ENCODE peak calls at places on chromosomes 1 and 21, in nine cellular contexts. W is IMR-90, K is fibroblast of lung, A is Karpas-422, R is SJSA1, F is lower lobe of right lung, H is left lung, X is transverse colon, N is neural progenitor cell. C is an unnamed sample. For H3K36me3, the result is how much of the 10 kb centered on the place peaks cover.

GRCh38 chr1:110171134-110171733 is 20.9 kb downstream of the SLC6A17 start:
- DNase-seq in W (no peak), K (no peak), A (no peak), R (no peak), F (no peak), H (no peak), X (no peak), N (no peak), C (no peak)

GRCh38 chr1:29164588-29164987 is 17.1 kb downstream of the SRSF4 start:
- DNase-seq in W (no peak), K (no peak), A (no peak), R (no peak), F (no peak), H (no peak), X (no peak), N (no peak), C (no peak)

GRCh38 chr1:87478231-87478630 is 149.6 kb downstream of the LMO4 start:
- DNase-seq in W (peak), K (peak), A (no peak), R (no peak), F (no peak), H (no peak), X (peak), N (peak), C (no peak)

GRCh38 chr1:116889417-116889816 is 20.3 kb upstream of the PTGFRN start:
- DNase-seq in W (no peak), K (no peak), A (no peak), R (no peak), F (peak), H (no peak), X (no peak), N (no peak), C (no peak)

GRCh38 chr1:93330196-93330595 is 15.5 kb upstream of the DR1 start:
- DNase-seq in W (no peak), K (no peak), A (no peak), R (no peak), F (no peak), H (no peak), X (no peak), N (no peak), C (no peak)

GRCh38 chr1:183764981-183765380 is 39.9 kb upstream of the RGL1 start:
- DNase-seq in W (peak), K (no peak), A (no peak), R (no peak), F (no peak), H (no peak), X (no peak), N (no peak), C (no peak)

GRCh38 chr1:202791102-202791747 is 17.0 kb downstream of the KDM5B start:
- DNase-seq in W (no peak), K (no peak), A (no peak), R (no peak), F (no peak), H (no peak), X (no peak), N (no peak), C (no peak)

GRCh38 chr1:66752000-66752592 is at the start of gene DYNLT5:
- DNase-seq in W (peak), K (peak), A (no peak), R (no peak), F (peak), H (peak), X (peak), N (peak), C (peak)

GRCh38 chr1:29584816-29585600 is 348.7 kb downstream of the PTPRU start:
- DNase-seq in W (no peak), K (peak), A (no peak), R (peak), F (no peak), H (no peak), X (no peak), N (no peak), C (no peak)

GRCh38 chr1:216045400-216045799 is 377.8 kb downstream of the USH2A start:
- DNase-seq in W (peak), K (peak), A (no peak), R (no peak), F (no peak), H (no peak), X (no peak), N (no peak), C (no peak)

GRCh38 chr1:6359568-6360496 is 33.7 kb downstream of the ACOT7 start:
- DNase-seq in W (peak), K (peak), A (peak), R (peak), F (peak), H (peak), X (peak), N (peak), C (peak)

GRCh38 chr1:204834329-204834728 is 36.3 kb upstream of the NFASC start:
- DNase-seq in W (no peak), K (no peak), A (no peak), R (no peak), F (no peak), H (no peak), X (no peak), N (peak), C (no peak)

GRCh38 chr1:117312453-117313138 is 54.7 kb upstream of the MAN1A2 start:
- DNase-seq in W (peak), K (peak), A (peak), R (no peak), F (no peak), H (no peak), X (no peak), N (peak), C (no peak)

GRCh38 chr1:205950826-205951549 is 7.7 kb upstream of the SLC26A9 start:
- DNase-seq in W (peak), K (peak), A (no peak), R (no peak), F (no peak), H (no peak), X (no peak), N (no peak), C (peak)

GRCh38 chr1:236535656-236536293 is 12.0 kb downstream of the LGALS8 start:
- DNase-seq in W (no peak), K (no peak), A (no peak), R (no peak), F (no peak), H (no peak), X (no peak), N (no peak), C (no peak)

GRCh38 chr1:99677416-99677815 is 31.5 kb downstream of the PALMD start:
- DNase-seq in W (no peak), K (no peak), A (no peak), R (no peak), F (no peak), H (no peak), X (no peak), N (no peak), C (no peak)

GRCh38 chr1:36956570-36956969 is 77.7 kb downstream of the GRIK3 start:
- DNase-seq in W (no peak), K (no peak), A (no peak), R (no peak), F (no peak), H (no peak), X (no peak), N (no peak), C (no peak)

GRCh38 chr21:34498623-34499022 is 13.4 kb downstream of the KCNE1 start:
- DNase-seq in W (peak), K (peak), A (no peak), R (no peak), F (no peak), H (no peak), X (no peak), N (no peak), C (no peak)

GRCh38 chr1:25031601-25031965 is 101.5 kb upstream of the RUNX3 start:
- DNase-seq in W (no peak), K (no peak), A (peak), R (no peak), F (no peak), H (no peak), X (no peak), N (no peak), C (no peak)

GRCh38 chr1:89574621-89575020 is 50.0 kb downstream of the LRRC8B start:
- DNase-seq in W (no peak), K (no peak), A (no peak), R (no peak), F (no peak), H (no peak), X (no peak), N (no peak), C (no peak)

GRCh38 chr1:8427493-8427892 is 109.6 kb downstream of the SLC45A1 start:
- DNase-seq in W (no peak), K (no peak), A (peak), R (no peak), F (no peak), H (no peak), X (no peak), N (no peak), C (no peak)

GRCh38 chr1:184636156-184636448 is 118.6 kb downstream of the EDEM3 start:
- DNase-seq in W (no peak), K (no peak), A (no peak), R (no peak), F (no peak), H (no peak), X (no peak), N (no peak), C (no peak)

GRCh38 chr1:1191734-1192133 is 14.7 kb downstream of the TNFRSF18 start:
- DNase-seq in W (no peak), K (no peak), A (no peak), R (no peak), F (no peak), H (no peak), X (no peak), N (no peak), C (peak)

GRCh38 chr1:228315484-228315944 is 91.1 kb downstream of the TRIM11 start:
- DNase-seq in W (no peak), K (no peak), A (no peak), R (no peak), F (peak), H (no peak), X (no peak), N (no peak), C (no peak)

GRCh38 chr1:14340244-14340800 is 258.2 kb upstream of the KAZN start:
- DNase-seq in W (peak), K (peak), A (no peak), R (no peak), F (no peak), H (no peak), X (no peak), N (no peak), C (no peak)

GRCh38 chr1:232435746-232436145 is 194.2 kb downstream of the SIPA1L2 start:
- DNase-seq in W (peak), K (peak), A (no peak), R (no peak), F (no peak), H (no peak), X (no peak), N (no peak), C (no peak)

GRCh38 chr1:96313216-96313615 is 408.4 kb upstream of the PTBP2 start:
- DNase-seq in W (peak), K (peak), A (no peak), R (no peak), F (no peak), H (no peak), X (no peak), N (no peak), C (no peak)

GRCh38 chr1:11706292-11706691 is 14.8 kb downstream of the DRAXIN start:
- DNase-seq in W (no peak), K (no peak), A (no peak), R (no peak), F (no peak), H (no peak), X (no peak), N (no peak), C (no peak)

GRCh38 chr1:230542054-230542453 is 100.2 kb upstream of the COG2 start:
- DNase-seq in W (no peak), K (no peak), A (no peak), R (no peak), F (no peak), H (no peak), X (no peak), N (no peak), C (no peak)

GRCh38 chr1:81340258-81340657 is 460.5 kb upstream of the ADGRL2 start:
- DNase-seq in W (no peak), K (no peak), A (no peak), R (no peak), F (no peak), H (no peak), X (no peak), N (no peak), C (no peak)

DNA sequence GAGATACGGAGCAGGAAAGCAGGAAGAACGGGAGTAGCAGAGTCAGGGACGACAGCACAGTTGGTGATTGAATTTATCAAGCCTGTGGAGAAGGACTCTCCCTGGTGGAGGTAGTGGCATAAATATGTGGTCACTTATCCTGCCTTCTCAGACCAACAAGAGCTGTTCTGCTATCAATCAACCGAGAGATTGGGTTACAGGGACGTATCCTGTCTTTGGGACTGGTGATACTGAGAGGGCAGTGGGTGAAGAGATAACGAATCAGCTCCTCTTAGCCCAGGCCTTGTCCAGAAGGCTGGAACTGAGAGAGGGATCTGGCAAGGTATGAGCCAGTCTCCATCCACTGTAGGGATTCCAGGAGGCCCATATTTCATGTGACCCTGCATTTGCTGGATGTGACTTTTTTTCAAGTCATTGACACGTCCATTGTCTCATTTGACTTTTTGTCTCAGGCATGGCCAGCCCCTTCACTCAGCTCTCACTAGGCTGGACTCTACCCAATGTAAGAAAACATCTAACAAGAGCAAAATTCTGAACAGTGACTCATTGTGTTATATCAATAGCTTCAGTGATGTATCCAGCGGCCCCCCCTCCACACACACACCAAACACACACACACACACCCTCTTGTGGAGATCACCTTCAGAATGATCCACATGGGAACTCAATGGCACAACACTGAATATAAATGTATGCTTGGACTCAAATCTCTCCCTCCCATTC is 11.3 kb downstream of the C1orf116 start:
- DNase-seq in W (peak), K (peak), A (no peak), R (no peak), F (no peak), H (no peak), X (no peak), N (no peak), C (no peak)
- H3K27ac ChIP-seq in W (no peak), K (no peak), A (no peak), R (no peak), F (peak), H (no peak), X (no peak), N (no peak), C (no peak)

GRCh38 chr21:37535672-37536071 is 169.1 kb downstream of the DYRK1A start:
- DNase-seq in W (no peak), K (no peak), A (no peak), R (no peak), F (no peak), H (no peak), X (no peak), N (no peak), C (no peak)
- H3K4me3 ChIP-seq in W (no peak), K (no peak), A (no peak), R (no peak), F (no peak), H (no peak), X (no peak), N (no peak), C (no peak)

DNA sequence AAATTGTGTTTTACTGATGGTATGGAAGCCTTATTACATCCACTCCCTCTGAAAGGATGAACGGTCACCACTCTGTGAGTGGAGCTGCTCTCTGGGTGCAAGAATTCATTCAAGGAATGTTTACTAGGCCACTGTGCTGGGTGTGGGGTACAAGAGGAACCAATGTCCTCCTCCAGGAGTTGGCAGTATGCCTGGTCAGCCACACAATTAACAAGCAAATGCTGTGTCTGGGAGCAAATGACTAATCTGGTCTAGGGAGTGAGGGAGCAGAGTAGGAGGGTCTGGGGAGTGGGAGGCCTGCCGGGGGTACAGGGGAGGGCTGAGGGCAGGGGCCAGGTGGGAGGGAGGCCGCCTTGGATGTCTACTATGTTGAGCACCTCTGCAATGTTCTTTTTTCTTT is 27.2 kb upstream of the TDRD10 start:
- DNase-seq in W (peak), K (peak), A (no peak), R (peak), F (peak), H (peak), X (peak), N (no peak), C (no peak)
- H3K36me3 ChIP-seq in W (under half), K (under half), A (under half), R (under half), F (under half), H (under half), X (under half), N (under half), C (under half)

GRCh38 chr1:112674986-112675727 is 698 bp downstream of the MOV10 start:
- DNase-seq in W (peak), K (peak), A (peak), R (peak), F (no peak), H (no peak), X (peak), N (peak), C (peak)

GRCh38 chr1:112674440-112674985 is at the start of gene MOV10:
- DNase-seq in W (peak), K (peak), A (peak), R (peak), F (peak), H (peak), X (peak), N (peak), C (peak)

GRCh38 chr1:112672009-112672408 is 2.5 kb upstream of the MOV10 start:
- DNase-seq in W (no peak), K (no peak), A (no peak), R (no peak), F (no peak), H (no peak), X (no peak), N (no peak), C (no peak)

GRCh38 chr1:112672842-112673241 is 1.6 kb upstream of the MOV10 start:
- DNase-seq in W (no peak), K (no peak), A (no peak), R (no peak), F (no peak), H (no peak), X (no peak), N (no peak), C (no peak)

DNA sequence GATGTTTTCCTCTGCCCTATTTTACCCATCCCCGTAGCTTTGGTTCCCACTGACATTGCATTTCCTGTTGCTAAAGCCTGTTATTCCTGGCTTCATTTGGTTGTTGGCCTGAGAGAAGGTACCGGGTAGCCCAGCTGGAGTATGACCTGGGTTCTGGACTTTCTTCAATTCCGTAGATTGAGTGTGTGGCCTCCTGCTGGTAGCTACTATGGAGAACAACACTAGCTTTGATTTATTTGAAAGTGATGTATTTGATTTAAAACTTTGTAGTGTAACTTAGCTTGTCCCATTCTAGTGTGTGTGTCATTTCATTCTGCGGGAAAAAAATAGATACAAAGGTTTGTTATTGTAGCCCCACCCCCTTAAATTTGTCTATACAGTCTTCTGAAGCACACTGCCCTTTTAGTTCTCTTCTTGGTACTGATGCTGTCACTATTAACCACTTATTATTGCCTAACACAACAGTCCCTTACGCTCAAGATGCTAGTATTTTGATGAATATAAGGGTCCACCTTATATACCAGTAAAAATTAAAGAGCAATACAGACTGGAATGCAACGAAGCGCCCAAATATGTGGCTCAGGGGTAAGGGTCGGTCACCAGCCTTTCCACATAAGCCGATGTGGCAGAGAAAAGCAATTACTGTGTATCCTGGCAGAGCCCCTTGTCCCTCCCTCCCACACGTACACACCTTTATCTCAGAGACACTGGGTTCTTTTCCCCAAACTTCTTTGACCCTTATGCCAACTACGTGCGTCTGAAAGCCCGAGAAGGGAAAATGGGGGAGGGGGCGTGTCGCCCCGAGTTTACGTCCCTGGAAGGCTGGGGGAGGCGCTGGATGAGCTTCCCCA is 645 bp upstream of the MOV10 start:
- DNase-seq in W (peak), K (peak), A (peak), R (no peak), F (no peak), H (no peak), X (no peak), N (peak), C (peak)
- H3K27ac ChIP-seq in W (peak), K (peak), A (no peak), R (peak), F (peak), H (peak), X (peak), N (peak), C (no peak)

GRCh38 chr1:155085504-155086181 is 7.0 kb downstream of the EFNA3 start:
- DNase-seq in W (peak), K (no peak), A (peak), R (no peak), F (peak), H (peak), X (peak), N (peak), C (peak)
- H3K4me3 ChIP-seq in W (peak), K (peak), A (peak), R (peak), F (peak), H (peak), X (peak), N (peak), C (no peak)

GRCh38 chr1:119943216-119943615 is 46.9 kb upstream of the ADAM30 start:
- DNase-seq in W (no peak), K (no peak), A (no peak), R (no peak), F (no peak), H (no peak), X (no peak), N (no peak), C (no peak)

GRCh38 chr1:119937198-119937597 is 40.9 kb upstream of the ADAM30 start:
- DNase-seq in W (no peak), K (no peak), A (no peak), R (no peak), F (no peak), H (no peak), X (no peak), N (no peak), C (no peak)

GRCh38 chr1:119935373-119935772 is 39.1 kb upstream of the ADAM30 start:
- DNase-seq in W (no peak), K (no peak), A (no peak), R (no peak), F (no peak), H (no peak), X (no peak), N (no peak), C (no peak)

GRCh38 chr1:119935915-119936314 is 39.6 kb upstream of the ADAM30 start:
- DNase-seq in W (no peak), K (no peak), A (no peak), R (no peak), F (no peak), H (no peak), X (no peak), N (no peak), C (no peak)

GRCh38 chr1:119940697-119941096 is 44.4 kb upstream of the ADAM30 start:
- DNase-seq in W (no peak), K (no peak), A (no peak), R (no peak), F (no peak), H (no peak), X (no peak), N (no peak), C (no peak)
- H3K36me3 ChIP-seq in W (under half), K (under half), A (under half), R (half or more), F (half or more), H (under half), X (under half), N (under half), C (under half)

C was measured in aorta.